ENCODE peak calls at places on chromosome 1, in five cellular contexts. S, F, H, D and G are unnamed samples.

GRCh38 chr1:87506147-87506546 is 177.5 kb downstream of the LMO4 start:
- DNase-seq in S (no peak), D (no peak), H (no peak), F (peak), G (no peak)

GRCh38 chr1:28115267-28115666 is 26.9 kb upstream of the EYA3 start:
- DNase-seq in D (no peak), F (peak), S (no peak), H (peak), G (peak)

GRCh38 chr1:231393668-231394067 is 28.4 kb downstream of the EGLN1 start:
- DNase-seq in H (no peak), F (no peak), D (no peak), S (peak), G (no peak)

GRCh38 chr1:150392627-150393026 is 28.7 kb downstream of the RPRD2 start:
- DNase-seq in F (no peak), H (no peak), S (no peak), D (no peak), G (no peak)

GRCh38 chr1:188669715-188670114 is 1807.9 kb downstream of the BRINP3 start:
- DNase-seq in H (no peak), F (no peak), D (no peak), S (no peak), G (peak)

GRCh38 chr1:102434421-102434820 is 437.7 kb upstream of the OLFM3 start:
- DNase-seq in S (no peak), D (no peak), H (no peak), F (peak), G (peak)

GRCh38 chr1:155076371-155076770 is 2.3 kb upstream of the EFNA3 start:
- DNase-seq in F (no peak), H (no peak), S (no peak), D (no peak), G (no peak)

GRCh38 chr1:85824066-85824835 is 116.0 kb upstream of the ZNHIT6 start:
- DNase-seq in S (no peak), H (no peak), D (no peak), F (no peak), G (no peak)

GRCh38 chr1:203556047-203556851 is 62.3 kb downstream of the OPTC start:
- DNase-seq in D (no peak), S (no peak), H (no peak), F (no peak), G (peak)

GRCh38 chr1:221740941-221741363 is 937 bp downstream of the DUSP10 start:
- DNase-seq in H (peak), D (peak), F (no peak), S (no peak), G (no peak)

GRCh38 chr1:111227875-111228747 is 598 bp downstream of the CHI3L2 start:
- DNase-seq in H (no peak), S (peak), F (no peak), D (peak), G (peak)

GRCh38 chr1:1118011-1118892 is 2.4 kb upstream of the C1orf159 start:
- DNase-seq in H (no peak), D (no peak), F (no peak), S (no peak), G (no peak)

GRCh38 chr1:153616144-153616884 is at the start of gene S100A14:
- DNase-seq in F (no peak), D (peak), S (no peak), H (no peak), G (no peak)

GRCh38 chr1:154591206-154591605 is 16.8 kb downstream of the ADAR start:
- DNase-seq in F (no peak), H (no peak), S (no peak), D (no peak), G (no peak)

GRCh38 chr1:218468707-218469106 is 123.6 kb downstream of the TGFB2 start:
- DNase-seq in D (no peak), S (no peak), F (no peak), H (no peak), G (no peak)

GRCh38 chr1:61079898-61080336 is 2.4 kb upstream of the NFIA start:
- DNase-seq in S (no peak), H (no peak), D (peak), F (peak), G (peak)

GRCh38 chr1:233364695-233365539 is 37.4 kb downstream of the MAP3K21 start:
- DNase-seq in S (peak), H (no peak), F (peak), D (peak), G (no peak)

GRCh38 chr1:174407705-174408104 is 40.1 kb upstream of the GPR52 start:
- DNase-seq in F (no peak), S (no peak), D (no peak), H (no peak), G (no peak)

GRCh38 chr1:85289207-85289847 is 12.9 kb upstream of the BCL10 start:
- DNase-seq in S (no peak), F (no peak), H (no peak), D (peak), G (peak)

GRCh38 chr1:96492236-96492635 is 229.3 kb upstream of the PTBP2 start:
- DNase-seq in H (no peak), S (no peak), D (no peak), F (no peak), G (peak)

GRCh38 chr1:207968521-207968944 is 57.6 kb upstream of the CD34 start:
- DNase-seq in H (no peak), D (no peak), F (no peak), S (no peak), G (no peak)

GRCh38 chr1:18413906-18414305 is 66.8 kb upstream of the KLHDC7A start:
- DNase-seq in H (no peak), F (no peak), D (no peak), S (no peak), G (peak)

GRCh38 chr1:111665527-111665926 is 45.9 kb downstream of the RAP1A start:
- DNase-seq in S (no peak), D (no peak), F (no peak), H (no peak), G (no peak)